ENCODE peak calls at places on chromosomes 7 and 10, in seven cellular contexts. One of them, this sample, is unnamed.

GRCh38 chr10:33117816-33118215 is 159.8 kb upstream of the ITGB1 start:
- DNase-seq in left ventricle myocardium inferior: no peak
- DNase-seq in H9: no peak
- DNase-seq in foreskin fibroblast: no peak
- DNase-seq in kidney epithelial cell: no peak
- DNase-seq in progenitor cell of endocrine pancreas: no peak
- DNase-seq in RWPE2: no peak
- DNase-seq in this sample: peak

GRCh38 chr10:91880310-91880709 is 29.0 kb downstream of the FGFBP3 start:
- DNase-seq in progenitor cell of endocrine pancreas: no peak
- DNase-seq in left ventricle myocardium inferior: no peak
- DNase-seq in H9: no peak
- DNase-seq in kidney epithelial cell: no peak
- DNase-seq in RWPE2: no peak
- DNase-seq in foreskin fibroblast: peak
- DNase-seq in this sample: no peak

GRCh38 chr10:76303682-76304316 is 872.4 kb downstream of the LRMDA start:
- DNase-seq in foreskin fibroblast: peak
- DNase-seq in H9: peak
- DNase-seq in RWPE2: no peak
- DNase-seq in progenitor cell of endocrine pancreas: peak
- DNase-seq in left ventricle myocardium inferior: peak
- DNase-seq in kidney epithelial cell: no peak
- DNase-seq in this sample: peak

GRCh38 chr7:82430518-82431465 is 12.8 kb downstream of the CACNA2D1 start:
- DNase-seq in foreskin fibroblast: peak
- DNase-seq in progenitor cell of endocrine pancreas: no peak
- DNase-seq in kidney epithelial cell: no peak
- DNase-seq in RWPE2: no peak
- DNase-seq in left ventricle myocardium inferior: no peak
- DNase-seq in H9: no peak
- DNase-seq in this sample: no peak

GRCh38 chr7:44977304-44977858 is 1.4 kb downstream of the MYO1G start:
- DNase-seq in left ventricle myocardium inferior: no peak
- DNase-seq in H9: no peak
- DNase-seq in RWPE2: no peak
- DNase-seq in progenitor cell of endocrine pancreas: no peak
- DNase-seq in kidney epithelial cell: no peak
- DNase-seq in foreskin fibroblast: no peak
- DNase-seq in this sample: peak

GRCh38 chr10:27513451-27514191 is 9.5 kb downstream of the RAB18 start:
- DNase-seq in progenitor cell of endocrine pancreas: no peak
- DNase-seq in foreskin fibroblast: peak
- DNase-seq in kidney epithelial cell: no peak
- DNase-seq in RWPE2: no peak
- DNase-seq in left ventricle myocardium inferior: no peak
- DNase-seq in H9: no peak
- DNase-seq in this sample: no peak

GRCh38 chr10:21528452-21529235 is 3.2 kb upstream of the SKIDA1 start:
- DNase-seq in progenitor cell of endocrine pancreas: no peak
- DNase-seq in RWPE2: no peak
- DNase-seq in left ventricle myocardium inferior: no peak
- DNase-seq in foreskin fibroblast: no peak
- DNase-seq in H9: no peak
- DNase-seq in kidney epithelial cell: no peak
- DNase-seq in this sample: no peak

GRCh38 chr10:117449636-117450035 is 74.4 kb upstream of the PDZD8 start:
- DNase-seq in RWPE2: no peak
- DNase-seq in left ventricle myocardium inferior: no peak
- DNase-seq in kidney epithelial cell: no peak
- DNase-seq in foreskin fibroblast: peak
- DNase-seq in progenitor cell of endocrine pancreas: no peak
- DNase-seq in H9: no peak
- DNase-seq in this sample: no peak

GRCh38 chr10:117005454-117006055 is 568 bp upstream of the SHTN1 start:
- DNase-seq in kidney epithelial cell: no peak
- DNase-seq in foreskin fibroblast: peak
- DNase-seq in H9: peak
- DNase-seq in RWPE2: no peak
- DNase-seq in progenitor cell of endocrine pancreas: peak
- DNase-seq in left ventricle myocardium inferior: no peak
- DNase-seq in this sample: no peak

GRCh38 chr7:144835166-144835611 is 664 bp downstream of the TPK1 start:
- DNase-seq in left ventricle myocardium inferior: peak
- DNase-seq in RWPE2: no peak
- DNase-seq in foreskin fibroblast: peak
- DNase-seq in kidney epithelial cell: no peak
- DNase-seq in progenitor cell of endocrine pancreas: no peak
- DNase-seq in H9: peak
- DNase-seq in this sample: peak

GRCh38 chr10:23081891-23082290 is 13.5 kb upstream of the MSRB2 start:
- DNase-seq in H9: no peak
- DNase-seq in left ventricle myocardium inferior: no peak
- DNase-seq in progenitor cell of endocrine pancreas: no peak
- DNase-seq in foreskin fibroblast: peak
- DNase-seq in RWPE2: no peak
- DNase-seq in kidney epithelial cell: no peak
- DNase-seq in this sample: no peak

GRCh38 chr7:82081644-82082224 is 311.9 kb upstream of the HGF start:
- DNase-seq in left ventricle myocardium inferior: no peak
- DNase-seq in foreskin fibroblast: no peak
- DNase-seq in progenitor cell of endocrine pancreas: no peak
- DNase-seq in kidney epithelial cell: no peak
- DNase-seq in H9: no peak
- DNase-seq in RWPE2: no peak
- DNase-seq in this sample: no peak

GRCh38 chr10:11757452-11757819 is 15.3 kb downstream of the ECHDC3 start:
- DNase-seq in left ventricle myocardium inferior: peak
- DNase-seq in kidney epithelial cell: no peak
- DNase-seq in H9: no peak
- DNase-seq in foreskin fibroblast: peak
- DNase-seq in progenitor cell of endocrine pancreas: no peak
- DNase-seq in RWPE2: peak
- DNase-seq in this sample: no peak

GRCh38 chr7:1438821-1439220 is 20.4 kb downstream of the MICALL2 start:
- DNase-seq in foreskin fibroblast: no peak
- DNase-seq in RWPE2: no peak
- DNase-seq in progenitor cell of endocrine pancreas: no peak
- DNase-seq in H9: no peak
- DNase-seq in left ventricle myocardium inferior: no peak
- DNase-seq in kidney epithelial cell: no peak
- DNase-seq in this sample: no peak

GRCh38 chr7:150382123-150382843 is 3.2 kb downstream of the ZNF775 start:
- DNase-seq in foreskin fibroblast: no peak
- DNase-seq in left ventricle myocardium inferior: no peak
- DNase-seq in progenitor cell of endocrine pancreas: no peak
- DNase-seq in kidney epithelial cell: no peak
- DNase-seq in H9: no peak
- DNase-seq in RWPE2: no peak
- DNase-seq in this sample: no peak

GRCh38 chr7:377069-378040 is 87.4 kb downstream of the FOXL3 start:
- DNase-seq in left ventricle myocardium inferior: peak
- DNase-seq in foreskin fibroblast: no peak
- DNase-seq in kidney epithelial cell: no peak
- DNase-seq in H9: peak
- DNase-seq in progenitor cell of endocrine pancreas: no peak
- DNase-seq in RWPE2: peak
- DNase-seq in this sample: peak

GRCh38 chr10:93596539-93596938 is 4.5 kb downstream of the RBP4 start:
- DNase-seq in RWPE2: no peak
- DNase-seq in left ventricle myocardium inferior: no peak
- DNase-seq in progenitor cell of endocrine pancreas: no peak
- DNase-seq in H9: peak
- DNase-seq in kidney epithelial cell: no peak
- DNase-seq in foreskin fibroblast: no peak
- DNase-seq in this sample: no peak

GRCh38 chr10:58473966-58474365 is 38.7 kb upstream of the BICC1 start:
- DNase-seq in RWPE2: no peak
- DNase-seq in foreskin fibroblast: peak
- DNase-seq in H9: no peak
- DNase-seq in left ventricle myocardium inferior: no peak
- DNase-seq in progenitor cell of endocrine pancreas: no peak
- DNase-seq in kidney epithelial cell: no peak
- DNase-seq in this sample: no peak

GRCh38 chr7:137882261-137882668 is 35.5 kb upstream of the DGKI start:
- DNase-seq in left ventricle myocardium inferior: no peak
- DNase-seq in foreskin fibroblast: peak
- DNase-seq in RWPE2: peak
- DNase-seq in progenitor cell of endocrine pancreas: no peak
- DNase-seq in H9: no peak
- DNase-seq in kidney epithelial cell: peak
- DNase-seq in this sample: peak

GRCh38 chr7:86814980-86815379 is 171.3 kb downstream of the GRM3 start:
- DNase-seq in left ventricle myocardium inferior: no peak
- DNase-seq in H9: no peak
- DNase-seq in RWPE2: no peak
- DNase-seq in foreskin fibroblast: peak
- DNase-seq in kidney epithelial cell: no peak
- DNase-seq in progenitor cell of endocrine pancreas: no peak
- DNase-seq in this sample: no peak

GRCh38 chr10:50216894-50217293 is 34.4 kb downstream of the ASAH2 start:
- DNase-seq in RWPE2: no peak
- DNase-seq in foreskin fibroblast: peak
- DNase-seq in left ventricle myocardium inferior: no peak
- DNase-seq in kidney epithelial cell: no peak
- DNase-seq in H9: peak
- DNase-seq in progenitor cell of endocrine pancreas: no peak
- DNase-seq in this sample: no peak

GRCh38 chr10:16518822-16519221 is 2.9 kb downstream of the C1QL3 start:
- DNase-seq in foreskin fibroblast: no peak
- DNase-seq in RWPE2: no peak
- DNase-seq in kidney epithelial cell: no peak
- DNase-seq in left ventricle myocardium inferior: no peak
- DNase-seq in H9: no peak
- DNase-seq in progenitor cell of endocrine pancreas: no peak
- DNase-seq in this sample: no peak

GRCh38 chr10:16521311-16522016 is at the start of gene C1QL3:
- DNase-seq in left ventricle myocardium inferior: no peak
- DNase-seq in H9: peak
- DNase-seq in foreskin fibroblast: peak
- DNase-seq in RWPE2: no peak
- DNase-seq in progenitor cell of endocrine pancreas: peak
- DNase-seq in kidney epithelial cell: no peak
- DNase-seq in this sample: peak

GRCh38 chr10:16519908-16520861 is 1.5 kb downstream of the C1QL3 start:
- DNase-seq in RWPE2: no peak
- DNase-seq in foreskin fibroblast: peak
- DNase-seq in H9: peak
- DNase-seq in left ventricle myocardium inferior: no peak
- DNase-seq in progenitor cell of endocrine pancreas: peak
- DNase-seq in kidney epithelial cell: no peak
- DNase-seq in this sample: peak

GRCh38 chr10:16519250-16519907 is 2.3 kb downstream of the C1QL3 start:
- DNase-seq in foreskin fibroblast: peak
- DNase-seq in H9: peak
- DNase-seq in left ventricle myocardium inferior: no peak
- DNase-seq in kidney epithelial cell: no peak
- DNase-seq in progenitor cell of endocrine pancreas: no peak
- DNase-seq in RWPE2: no peak
- DNase-seq in this sample: no peak

DNA sequence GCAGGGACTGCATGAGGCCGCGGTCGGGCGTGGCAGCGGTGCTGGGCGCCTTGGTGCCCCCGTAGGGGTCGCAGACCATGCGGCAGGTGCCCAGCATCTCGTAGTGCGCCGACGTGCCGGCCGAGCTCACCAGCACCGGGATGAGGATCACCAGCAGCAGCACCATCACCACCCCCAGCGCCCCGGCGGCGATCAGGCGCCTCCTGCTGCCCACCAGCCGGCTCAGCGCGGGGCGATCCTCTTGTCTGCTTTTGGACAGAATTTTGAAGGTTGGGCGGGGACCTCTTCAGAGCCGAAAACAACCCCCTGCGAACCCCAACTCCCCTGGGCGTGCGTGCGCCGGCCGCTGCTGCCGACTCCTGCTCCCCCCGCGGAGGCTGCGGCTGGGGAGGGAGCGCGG is 779 bp downstream of the C1QL3 start:
- DNase-seq in foreskin fibroblast: peak
- DNase-seq in kidney epithelial cell: no peak
- DNase-seq in RWPE2: no peak
- DNase-seq in progenitor cell of endocrine pancreas: peak
- DNase-seq in H9: peak
- DNase-seq in left ventricle myocardium inferior: peak
- DNase-seq in this sample: peak
- TF ChIP-seq CTCF in foreskin fibroblast: peak
- TF ChIP-seq CTCF in kidney epithelial cell: peak
- TF ChIP-seq CTCF in RWPE2: peak
- TF ChIP-seq CTCF in progenitor cell of endocrine pancreas: peak
- TF ChIP-seq CTCF in H9: peak
- TF ChIP-seq CTCF in left ventricle myocardium inferior: peak
- TF ChIP-seq CTCF in this sample: peak

GRCh38 chr7:6008668-6009611 is at the start of the genes AIMP2 and PMS2:
- DNase-seq in left ventricle myocardium inferior: peak
- DNase-seq in RWPE2: peak
- DNase-seq in H9: peak
- DNase-seq in foreskin fibroblast: peak
- DNase-seq in kidney epithelial cell: peak
- DNase-seq in progenitor cell of endocrine pancreas: peak
- DNase-seq in this sample: peak
- TF ChIP-seq CTCF in left ventricle myocardium inferior: peak
- TF ChIP-seq CTCF in RWPE2: no peak
- TF ChIP-seq CTCF in H9: no peak
- TF ChIP-seq CTCF in foreskin fibroblast: no peak
- TF ChIP-seq CTCF in kidney epithelial cell: peak
- TF ChIP-seq CTCF in progenitor cell of endocrine pancreas: peak
- TF ChIP-seq CTCF in this sample: no peak

DNA sequence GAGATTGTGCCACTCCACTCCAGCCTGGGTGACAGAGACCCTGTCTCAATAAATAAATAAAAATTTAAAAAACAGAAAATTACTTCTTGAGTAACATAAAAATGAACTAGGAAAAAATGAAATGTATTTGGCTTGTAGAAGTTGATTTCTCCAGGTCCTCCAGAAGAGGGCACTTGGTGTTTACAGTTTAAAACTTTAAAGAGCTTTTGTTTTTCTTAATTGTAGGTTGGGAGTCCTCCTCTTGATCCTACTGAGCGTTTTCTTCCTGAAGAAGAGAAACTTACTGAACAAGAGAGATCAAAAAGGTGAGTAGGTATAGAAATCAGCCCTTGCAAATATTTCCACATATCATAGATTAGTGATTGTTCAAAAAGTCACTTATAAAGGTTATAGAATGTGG is 16.2 kb downstream of the KIFBP start:
- DNase-seq in kidney epithelial cell: no peak
- DNase-seq in progenitor cell of endocrine pancreas: no peak
- DNase-seq in H9: no peak
- DNase-seq in RWPE2: no peak
- DNase-seq in foreskin fibroblast: peak
- DNase-seq in left ventricle myocardium inferior: no peak
- DNase-seq in this sample: no peak
- TF ChIP-seq CTCF in kidney epithelial cell: peak
- TF ChIP-seq CTCF in progenitor cell of endocrine pancreas: peak
- TF ChIP-seq CTCF in H9: peak
- TF ChIP-seq CTCF in RWPE2: peak
- TF ChIP-seq CTCF in foreskin fibroblast: peak
- TF ChIP-seq CTCF in left ventricle myocardium inferior: peak
- TF ChIP-seq CTCF in this sample: peak

DNA sequence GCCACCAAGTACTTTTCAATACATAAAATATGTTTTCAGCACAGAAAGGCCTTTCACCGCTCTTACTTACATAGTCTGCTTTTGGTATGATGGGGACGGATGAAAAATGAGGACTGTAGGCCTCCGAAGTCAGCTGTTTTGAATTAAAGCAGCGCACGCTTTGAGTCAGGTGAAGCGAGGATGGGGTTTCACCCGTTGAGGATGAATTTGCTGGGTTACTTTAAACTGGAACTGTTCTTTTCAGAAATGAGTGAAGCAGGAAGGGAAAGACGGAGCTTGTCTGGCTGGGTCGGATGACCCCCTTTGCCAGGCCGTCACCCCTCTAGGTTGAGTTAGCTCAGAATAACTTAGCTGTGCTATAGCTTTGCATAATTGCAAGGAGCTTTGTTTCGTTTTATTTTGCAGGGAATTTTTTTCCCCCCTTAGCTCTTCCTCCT is 40.0 kb downstream of the CUX1 start:
- DNase-seq in left ventricle myocardium inferior: no peak
- DNase-seq in RWPE2: no peak
- DNase-seq in foreskin fibroblast: no peak
- DNase-seq in progenitor cell of endocrine pancreas: no peak
- DNase-seq in H9: no peak
- DNase-seq in kidney epithelial cell: no peak
- DNase-seq in this sample: peak
- TF ChIP-seq CTCF in left ventricle myocardium inferior: no peak
- TF ChIP-seq CTCF in RWPE2: no peak
- TF ChIP-seq CTCF in foreskin fibroblast: no peak
- TF ChIP-seq CTCF in progenitor cell of endocrine pancreas: no peak
- TF ChIP-seq CTCF in H9: no peak
- TF ChIP-seq CTCF in kidney epithelial cell: no peak
- TF ChIP-seq CTCF in this sample: peak

This sample was measured in activated CD8-positive, alpha-beta T cell treated with anti-CD3 and anti-CD28 coated beads for 36 hours.